ENCODE peak calls at places on chromosomes 4 and X, in six cellular contexts. U is psoas muscle; Q is CD4-positive, alpha-beta memory T cell; F is endothelial cell of umbilical vein; P is suprapubic skin; C is stomach. W is an unnamed sample. For H3K4me1, the result is how much of the 10 kb centered on the place peaks cover.

GRCh38 chrX:41445781-41446358 is 1.3 kb upstream of the NYX start:
- DNase-seq in C (no peak), U (peak), F (no peak), P (no peak), Q (no peak), W (no peak)

GRCh38 chr4:623914-624626 is 1.3 kb upstream of the PDE6B start:
- DNase-seq in P (peak), C (no peak), F (no peak), Q (no peak), U (no peak), W (no peak)

GRCh38 chr4:80231180-80231579 is 33.9 kb downstream of the PRDM8 start:
- DNase-seq in F (no peak), Q (no peak), U (no peak), P (no peak), C (no peak), W (no peak)

GRCh38 chrX:40145001-40145631 is 47.4 kb upstream of the BCOR start:
- DNase-seq in F (no peak), C (no peak), P (no peak), Q (no peak), U (no peak), W (peak)

GRCh38 chr4:169615467-169616106 is 3.2 kb upstream of the NEK1 start:
- DNase-seq in Q (no peak), F (no peak), U (no peak), C (no peak), P (no peak), W (no peak)

GRCh38 chr4:147777456-147778091 is 45.7 kb downstream of the ARHGAP10 start:
- DNase-seq in P (no peak), Q (no peak), C (no peak), U (no peak), F (no peak), W (no peak)

GRCh38 chr4:26093561-26093960 is 179.5 kb downstream of the SMIM20 start:
- DNase-seq in C (no peak), P (no peak), U (no peak), Q (no peak), F (no peak), W (no peak)

GRCh38 chr4:137448402-137448801 is 83.9 kb downstream of the PCDH18 start:
- DNase-seq in Q (no peak), U (no peak), F (no peak), P (no peak), C (no peak), W (no peak)

GRCh38 chr4:163404080-163404479 is 60.4 kb downstream of the NPY5R start:
- DNase-seq in F (no peak), Q (no peak), C (no peak), U (no peak), P (no peak), W (no peak)

GRCh38 chr4:82599336-82599735 is 37.5 kb upstream of the TMEM150C start:
- DNase-seq in Q (no peak), C (no peak), P (no peak), F (no peak), U (no peak), W (no peak)

GRCh38 chr4:42350611-42351182 is 46.6 kb upstream of the SHISA3 start:
- DNase-seq in C (no peak), F (no peak), U (no peak), P (no peak), Q (no peak), W (no peak)

GRCh38 chr4:158444621-158445020 is 77.1 kb upstream of the RXFP1 start:
- DNase-seq in Q (no peak), C (no peak), F (no peak), U (no peak), P (no peak), W (no peak)

GRCh38 chr4:173500841-173501591 is 29.0 kb downstream of the HAND2 start:
- DNase-seq in P (no peak), C (no peak), Q (no peak), F (no peak), U (no peak), W (no peak)

GRCh38 chr4:54498661-54499111 is 159.1 kb upstream of the KIT start:
- DNase-seq in U (no peak), F (no peak), P (no peak), Q (no peak), C (no peak), W (no peak)

GRCh38 chr4:88765729-88766128 is 68.1 kb upstream of the NAP1L5 start:
- DNase-seq in F (peak), C (no peak), U (peak), Q (no peak), P (no peak), W (no peak)

GRCh38 chr4:62208921-62209320 is 1008.8 kb downstream of the ADGRL3 start:
- DNase-seq in C (no peak), F (no peak), U (no peak), Q (no peak), P (no peak), W (no peak)

GRCh38 chr4:137981277-137981676 is 260.9 kb downstream of the SLC7A11 start:
- DNase-seq in F (no peak), Q (no peak), C (no peak), P (no peak), U (no peak), W (no peak)

GRCh38 chrX:39560285-39560684 is 537.5 kb downstream of the BCOR start:
- DNase-seq in F (no peak), C (no peak), Q (no peak), P (no peak), U (no peak), W (no peak)

GRCh38 chr4:4995103-4995761 is 24.0 kb downstream of the CYTL1 start:
- DNase-seq in P (peak), C (peak), Q (peak), U (peak), F (peak), W (peak)

GRCh38 chr4:23135792-23136645 is 443.3 kb downstream of the GBA3 start:
- DNase-seq in C (no peak), U (no peak), P (no peak), Q (peak), F (peak), W (no peak)

GRCh38 chr4:172142331-172142738 is 329.1 kb downstream of the GALNTL6 start:
- DNase-seq in F (peak), Q (no peak), U (no peak), C (no peak), P (no peak), W (no peak)

GRCh38 chrX:57951666-57952319 is 41.5 kb upstream of the ZXDA start:
- DNase-seq in C (no peak), F (no peak), Q (no peak), U (peak), P (peak), W (no peak)

GRCh38 chrX:149314031-149314430 is 191.1 kb downstream of the IDS start:
- DNase-seq in C (no peak), U (no peak), Q (no peak), F (no peak), P (no peak), W (no peak)

GRCh38 chrX:22800360-22800759 is 199.4 kb upstream of the DDX53 start:
- DNase-seq in P (no peak), F (peak), U (no peak), Q (no peak), C (no peak), W (no peak)

DNA sequence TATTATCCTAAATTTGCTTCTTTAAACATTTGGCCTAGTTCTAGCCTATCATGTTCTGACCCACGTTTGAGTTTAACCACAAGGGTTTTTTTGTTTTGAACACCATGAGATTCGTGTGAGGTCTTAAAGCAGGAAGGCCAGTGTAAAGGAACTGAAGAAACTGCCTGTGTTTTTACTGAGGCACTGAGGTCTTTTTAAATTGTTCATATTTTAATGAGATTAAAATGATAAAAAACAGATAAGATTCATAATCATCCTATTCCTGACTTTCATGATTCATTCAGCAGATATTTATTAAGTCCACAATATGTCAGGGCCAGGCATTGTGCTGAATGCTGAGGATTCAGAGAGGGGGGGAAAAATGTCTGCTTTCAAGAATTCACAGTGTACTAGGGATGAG is 3.2 kb downstream of the RPS6KA3 start:
- DNase-seq in C (no peak), F (peak), U (no peak), Q (peak), P (no peak), W (no peak)
- H3K4me3 ChIP-seq in C (no peak), F (no peak), U (peak), Q (peak), P (no peak), W (no peak)

GRCh38 chr4:37729649-37730004 is 43.5 kb upstream of the RELL1 start:
- DNase-seq in F (no peak), U (no peak), C (no peak), Q (no peak), P (no peak), W (no peak)
- H3K27ac ChIP-seq in F (no peak), U (no peak), C (no peak), Q (no peak), P (no peak), W (no peak)

GRCh38 chr4:13998850-13999249 is 371.3 kb upstream of the BOD1L1 start:
- DNase-seq in Q (no peak), F (no peak), U (no peak), P (no peak), C (no peak), W (no peak)
- H3K4me1 ChIP-seq in Q (under half), F (under half), U (under half), P (under half), C (under half), W (under half)

GRCh38 chrX:72304877-72305276 is 837 bp downstream of the CITED1 start:
- DNase-seq in P (no peak), F (no peak), U (no peak), C (no peak), Q (no peak), W (no peak)
- H3K4me3 ChIP-seq in P (peak), F (peak), U (peak), C (peak), Q (no peak), W (peak)